ENCODE peak calls at places on chromosome 9, in eight cellular contexts. V is heart left ventricle, X is aorta, I is left lung, C is GM23338, Z is prostate gland, Q is small intestine, D is lower lobe of right lung. U is an unnamed sample. For H3K27me3, the result is how much of the 10 kb centered on the place peaks cover.

GRCh38 chr9:131608469-131609115 is 63.3 kb downstream of the PRRT1B start:
- DNase-seq in V (peak), X (peak), I (peak), C (peak), Z (peak), Q (no peak), D (peak), U (peak)

GRCh38 chr9:116340270-116340669 is 186.7 kb downstream of the PAPPA start:
- DNase-seq in V (no peak), X (no peak), I (no peak), C (no peak), Z (no peak), Q (no peak), D (no peak), U (no peak)

GRCh38 chr9:4738866-4739586 is 2.0 kb downstream of the AK3 start:
- DNase-seq in V (no peak), X (no peak), I (no peak), C (no peak), Z (no peak), Q (peak), D (no peak), U (no peak)

GRCh38 chr9:98318834-98319478 is 63.5 kb upstream of the TBC1D2 start:
- DNase-seq in V (no peak), X (no peak), I (no peak), C (no peak), Z (no peak), Q (no peak), D (no peak), U (no peak)

GRCh38 chr9:72979405-72980100 is 26.7 kb upstream of the ALDH1A1 start:
- DNase-seq in V (no peak), X (no peak), I (no peak), C (no peak), Z (no peak), Q (peak), D (no peak), U (no peak)

GRCh38 chr9:78866228-78867132 is 569.6 kb downstream of the PSAT1 start:
- DNase-seq in V (no peak), X (no peak), I (no peak), C (no peak), Z (no peak), Q (no peak), D (no peak), U (no peak)

GRCh38 chr9:97504381-97505216 is 3.1 kb downstream of the TMOD1 start:
- DNase-seq in V (no peak), X (no peak), I (no peak), C (no peak), Z (no peak), Q (no peak), D (no peak), U (no peak)

GRCh38 chr9:114365194-114365593 is 22.6 kb downstream of the AKNA start:
- DNase-seq in V (no peak), X (no peak), I (no peak), C (no peak), Z (no peak), Q (no peak), D (no peak), U (no peak)

GRCh38 chr9:1050125-1050895 is at the start of gene DMRT2:
- DNase-seq in V (peak), X (peak), I (peak), C (peak), Z (peak), Q (peak), D (peak), U (peak)

GRCh38 chr9:33346564-33346963 is 55.8 kb downstream of the AQP7 start:
- DNase-seq in V (no peak), X (no peak), I (no peak), C (no peak), Z (no peak), Q (no peak), D (no peak), U (no peak)

GRCh38 chr9:127539982-127540663 is 72.0 kb upstream of the STXBP1 start:
- DNase-seq in V (no peak), X (no peak), I (no peak), C (no peak), Z (peak), Q (no peak), D (no peak), U (no peak)

GRCh38 chr9:20297646-20298084 is 324.6 kb downstream of the MLLT3 start:
- DNase-seq in V (no peak), X (no peak), I (no peak), C (no peak), Z (no peak), Q (no peak), D (no peak), U (no peak)

GRCh38 chr9:76302947-76303550 is 91.2 kb downstream of the RFK start:
- DNase-seq in V (no peak), X (no peak), I (no peak), C (peak), Z (no peak), Q (peak), D (no peak), U (no peak)

GRCh38 chr9:21709464-21710058 is 92.9 kb upstream of the MTAP start:
- DNase-seq in V (no peak), X (no peak), I (peak), C (peak), Z (peak), Q (peak), D (no peak), U (no peak)

GRCh38 chr9:4689687-4690104 is 10.3 kb downstream of the CDC37L1 start:
- DNase-seq in V (no peak), X (no peak), I (no peak), C (no peak), Z (peak), Q (no peak), D (no peak), U (no peak)

GRCh38 chr9:8560560-8561525 is 761.3 kb upstream of the DMAC1 start:
- DNase-seq in V (no peak), X (no peak), I (no peak), C (peak), Z (no peak), Q (no peak), D (no peak), U (no peak)

GRCh38 chr9:94740191-94740874 is 13.8 kb downstream of the AOPEP start:
- DNase-seq in V (no peak), X (no peak), I (no peak), C (no peak), Z (no peak), Q (no peak), D (no peak), U (no peak)

GRCh38 chr9:87149794-87150193 is 202.5 kb upstream of the GAS1 start:
- DNase-seq in V (no peak), X (no peak), I (no peak), C (no peak), Z (no peak), Q (no peak), D (no peak), U (no peak)

GRCh38 chr9:90816690-90817089 is 15.1 kb downstream of the SYK start:
- DNase-seq in V (no peak), X (no peak), I (no peak), C (no peak), Z (no peak), Q (no peak), D (no peak), U (no peak)

GRCh38 chr9:90815944-90816357 is 14.3 kb downstream of the SYK start:
- DNase-seq in V (no peak), X (no peak), I (no peak), C (no peak), Z (no peak), Q (no peak), D (no peak), U (no peak)

GRCh38 chr9:90813523-90813922 is 11.9 kb downstream of the SYK start:
- DNase-seq in V (no peak), X (no peak), I (no peak), C (no peak), Z (no peak), Q (no peak), D (no peak), U (no peak)

GRCh38 chr9:90814355-90814754 is 12.7 kb downstream of the SYK start:
- DNase-seq in V (no peak), X (no peak), I (no peak), C (no peak), Z (no peak), Q (no peak), D (no peak), U (no peak)

DNA sequence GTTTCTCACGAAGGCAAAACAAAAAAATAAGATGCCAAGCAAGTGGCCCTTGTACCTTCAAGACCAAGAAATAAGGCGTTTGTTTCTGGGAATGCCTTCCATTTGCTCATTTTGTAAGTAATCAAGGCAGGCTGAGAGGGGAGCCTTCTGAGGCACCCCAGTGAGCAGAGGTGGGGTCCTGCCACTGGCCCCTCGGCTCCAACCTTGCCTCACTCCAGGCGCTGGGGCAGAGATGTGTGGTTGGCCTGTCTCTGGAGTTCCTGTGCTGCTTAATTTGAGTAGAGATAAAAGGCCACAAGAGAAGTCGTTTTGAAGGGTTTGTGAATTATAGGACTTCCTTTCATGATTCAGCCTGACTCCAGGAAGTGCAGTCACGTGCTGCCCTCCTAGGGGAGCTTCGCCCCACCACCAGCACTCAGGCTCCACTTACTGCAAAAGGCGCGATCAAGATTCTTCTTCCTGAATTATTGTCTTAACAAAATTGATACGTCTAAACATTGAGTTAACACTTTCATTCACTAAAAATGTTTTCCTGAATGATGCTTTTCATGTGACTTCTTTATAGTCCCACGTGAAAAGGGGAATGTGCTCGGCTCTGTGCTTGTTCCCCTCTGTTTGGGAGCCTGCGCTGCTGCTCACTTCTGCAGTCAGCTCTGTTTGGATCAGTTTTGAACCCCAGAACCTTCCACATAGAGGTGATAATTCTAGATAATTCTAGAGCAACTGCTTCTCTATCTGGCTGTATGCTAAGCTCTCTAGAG is 13.7 kb downstream of the SYK start:
- DNase-seq in V (no peak), X (peak), I (peak), C (no peak), Z (no peak), Q (no peak), D (peak), U (no peak)
- H3K4me3 ChIP-seq in V (no peak), X (no peak), I (no peak), C (no peak), Z (no peak), Q (no peak), D (no peak), U (no peak)

DNA sequence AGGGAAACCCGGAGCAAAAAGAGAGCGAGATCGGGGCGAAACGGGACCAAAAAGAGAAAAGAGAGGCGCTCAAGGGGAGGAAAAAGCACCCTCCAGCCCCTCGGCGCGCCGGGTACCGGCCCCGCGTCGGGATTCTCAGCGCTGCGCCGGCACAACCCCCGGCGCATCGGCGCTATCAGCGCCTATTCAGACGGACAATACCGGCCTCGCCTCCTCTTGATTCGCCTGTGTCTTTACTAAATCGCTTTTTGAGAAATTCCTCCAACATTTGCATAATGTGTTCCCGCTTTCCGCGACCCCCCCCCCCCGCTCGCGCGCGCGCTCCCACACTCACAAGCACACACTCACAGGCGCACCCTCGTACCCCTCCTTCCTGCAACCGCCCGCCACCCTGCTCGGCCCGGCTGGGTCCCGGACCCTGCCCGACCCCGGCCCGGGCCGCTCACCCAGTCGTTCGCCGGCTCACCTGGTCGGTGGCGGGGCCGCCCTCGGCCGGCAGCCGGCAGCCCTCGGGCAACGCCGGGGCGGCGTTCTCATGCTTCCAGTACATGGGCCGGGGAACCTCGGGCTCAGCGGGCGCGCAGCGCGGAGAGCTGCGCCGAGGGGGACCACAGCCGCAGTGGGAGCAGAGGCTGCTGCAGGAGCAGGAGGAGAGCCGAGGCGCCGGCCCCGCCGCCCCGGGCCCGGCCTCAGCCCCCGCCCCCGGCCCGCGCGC is 409 bp downstream of the LHX6 start:
- DNase-seq in V (no peak), X (no peak), I (no peak), C (peak), Z (no peak), Q (no peak), D (no peak), U (no peak)
- H3K27me3 ChIP-seq in V (under half), X (under half), I (half or more), C (half or more), Z (under half), Q (half or more), D (half or more), U (half or more)

GRCh38 chr9:85224729-85225128 is 517.0 kb downstream of the AGTPBP1 start:
- DNase-seq in V (no peak), X (no peak), I (no peak), C (no peak), Z (no peak), Q (no peak), D (no peak), U (no peak)

GRCh38 chr9:85223506-85224108 is 518.1 kb downstream of the AGTPBP1 start:
- DNase-seq in V (no peak), X (no peak), I (no peak), C (no peak), Z (no peak), Q (no peak), D (no peak), U (no peak)

GRCh38 chr9:85230081-85230480 is 511.7 kb downstream of the AGTPBP1 start:
- DNase-seq in V (no peak), X (no peak), I (no peak), C (no peak), Z (no peak), Q (no peak), D (no peak), U (no peak)

GRCh38 chr9:85228111-85228855 is 513.5 kb downstream of the AGTPBP1 start:
- DNase-seq in V (no peak), X (no peak), I (no peak), C (no peak), Z (no peak), Q (no peak), D (no peak), U (no peak)

DNA sequence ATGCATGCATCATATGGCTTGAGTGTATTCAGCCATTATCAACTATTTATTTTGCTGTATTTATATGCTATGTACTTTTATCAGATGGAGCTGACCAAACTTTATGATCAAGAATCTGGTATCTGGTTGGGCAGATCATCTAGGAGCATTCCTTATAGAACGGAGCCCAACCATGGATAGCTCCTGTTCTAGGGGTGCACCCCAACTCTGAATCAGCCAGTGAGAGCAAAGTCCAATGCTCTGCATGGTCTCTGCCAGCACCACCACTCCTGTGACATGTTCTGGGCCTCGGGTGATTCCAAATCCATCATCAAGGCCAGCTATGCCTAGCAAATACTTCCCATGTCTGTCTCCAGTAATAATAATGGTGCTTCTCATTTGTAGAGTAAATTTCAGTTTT is 517.5 kb downstream of the AGTPBP1 start:
- DNase-seq in V (no peak), X (no peak), I (no peak), C (no peak), Z (no peak), Q (no peak), D (no peak), U (no peak)
- H3K27ac ChIP-seq in V (no peak), X (no peak), I (no peak), C (no peak), Z (no peak), Q (no peak), D (no peak), U (no peak)

DNA sequence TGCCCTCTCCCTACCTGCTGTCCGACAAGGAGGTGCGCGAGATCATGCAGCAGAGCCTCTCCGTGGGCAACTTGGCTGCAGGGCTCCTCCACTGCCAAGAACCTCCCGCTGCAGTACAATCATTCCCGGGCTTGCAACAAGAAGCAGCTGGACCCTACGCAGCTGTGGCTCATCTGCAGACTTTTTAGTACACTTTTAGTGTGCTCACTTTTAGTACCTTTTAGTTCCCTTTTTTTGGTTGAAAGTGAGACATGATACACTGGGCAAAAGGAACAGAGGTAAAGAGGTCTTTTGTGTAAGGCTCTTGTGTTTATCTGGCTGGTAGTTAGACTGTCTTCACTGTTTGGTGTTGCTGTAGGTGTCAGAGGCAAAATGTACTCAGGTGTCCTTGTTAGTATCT is 58.1 kb upstream of the SPTLC1 start:
- DNase-seq in V (no peak), X (no peak), I (no peak), C (no peak), Z (no peak), Q (no peak), D (no peak), U (no peak)
- H3K4me3 ChIP-seq in V (no peak), X (no peak), I (no peak), C (no peak), Z (no peak), Q (no peak), D (no peak), U (no peak)

DNA sequence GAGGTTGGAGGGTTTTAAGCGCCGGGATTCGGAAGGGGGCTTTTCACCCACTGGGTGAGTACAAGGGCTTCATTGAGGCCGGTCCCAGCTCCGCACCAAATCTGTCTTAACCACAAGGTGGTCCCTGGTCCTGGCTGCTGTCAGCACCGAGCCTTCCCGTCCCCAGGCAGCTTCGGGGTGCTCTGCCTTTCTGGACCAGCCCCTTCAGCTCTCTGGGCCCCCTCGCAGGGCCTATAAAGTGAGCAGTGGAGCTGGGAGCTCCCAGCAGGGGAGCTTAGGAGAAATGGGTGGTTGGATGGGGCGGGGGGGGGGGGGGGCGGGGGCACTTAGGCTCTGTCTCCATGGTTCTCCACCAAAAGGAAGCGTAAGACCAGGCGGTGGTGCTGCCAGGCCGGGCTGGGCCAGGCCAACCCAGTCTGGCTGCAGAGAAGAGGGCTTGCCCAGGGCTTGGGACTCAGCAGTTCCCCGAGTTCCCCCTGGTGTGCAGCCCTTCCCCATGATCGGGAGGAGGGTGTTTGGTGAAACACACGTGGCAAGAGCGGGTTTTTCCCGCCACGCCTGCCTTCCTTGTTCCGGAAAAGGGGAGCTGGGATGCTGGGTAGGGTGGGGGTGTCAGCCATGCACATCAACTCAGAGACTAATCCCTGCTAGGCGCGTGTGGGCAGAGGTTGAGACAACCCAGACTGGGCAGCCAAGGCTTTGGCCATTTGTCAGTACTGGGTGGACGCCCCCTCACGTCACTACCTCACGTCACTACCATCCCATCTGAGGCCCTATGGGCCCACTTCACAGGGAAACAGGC is 32.7 kb downstream of the PRRX2 start:
- DNase-seq in V (no peak), X (peak), I (no peak), C (peak), Z (no peak), Q (no peak), D (no peak), U (peak)
- H3K27me3 ChIP-seq in V (under half), X (under half), I (under half), C (under half), Z (under half), Q (under half), D (under half), U (under half)

GRCh38 chr9:110073356-110073666 is 134.6 kb downstream of the C9orf152 start:
- DNase-seq in V (no peak), X (no peak), I (no peak), C (no peak), Z (no peak), Q (no peak), D (no peak), U (no peak)
- H3K27ac ChIP-seq in V (peak), X (no peak), I (no peak), C (no peak), Z (no peak), Q (no peak), D (no peak), U (peak)

GRCh38 chr9:89501311-89501898 is 3.5 kb upstream of the SEMA4D start:
- DNase-seq in V (no peak), X (no peak), I (no peak), C (no peak), Z (no peak), Q (no peak), D (no peak), U (no peak)
- H3K4me3 ChIP-seq in V (no peak), X (no peak), I (no peak), C (no peak), Z (no peak), Q (no peak), D (no peak), U (no peak)